ENCODE peak calls at places on chromosomes 3 and 15, in four cellular contexts. One of them, this sample, is unnamed.

GRCh38 chr15:101505610-101506337 is 16.3 kb upstream of the PCSK6 start:
- DNase-seq in GM23248: no peak
- DNase-seq in stimulated activated naive B cell treated with anti-CD40 and anti-IgM and Interleukin-4, amounts not matched to agents 10 μg/mL and 1 μg/mL and 100 μg/mL, for 72 hours: no peak
- DNase-seq in GM18507: no peak
- DNase-seq in this sample: no peak

GRCh38 chr15:79373728-79374127 is 58.4 kb upstream of the MINAR1 start:
- DNase-seq in GM18507: no peak
- DNase-seq in stimulated activated naive B cell treated with anti-CD40 and anti-IgM and Interleukin-4, amounts not matched to agents 10 μg/mL and 1 μg/mL and 100 μg/mL, for 72 hours: no peak
- DNase-seq in GM23248: no peak
- DNase-seq in this sample: no peak

GRCh38 chr3:30505866-30506517 is 100.4 kb upstream of the TGFBR2 start:
- DNase-seq in GM18507: no peak
- DNase-seq in GM23248: peak; percentile 45
- DNase-seq in stimulated activated naive B cell treated with anti-CD40 and anti-IgM and Interleukin-4, amounts not matched to agents 10 μg/mL and 1 μg/mL and 100 μg/mL, for 72 hours: no peak
- DNase-seq in this sample: no peak

GRCh38 chr3:98730338-98730737 is 32.8 kb upstream of the ST3GAL6 start:
- DNase-seq in GM23248: no peak
- DNase-seq in stimulated activated naive B cell treated with anti-CD40 and anti-IgM and Interleukin-4, amounts not matched to agents 10 μg/mL and 1 μg/mL and 100 μg/mL, for 72 hours: peak; percentile 28
- DNase-seq in GM18507: no peak
- DNase-seq in this sample: peak; percentile 55

GRCh38 chr15:83380682-83381081 is 66.5 kb upstream of the SH3GL3 start:
- DNase-seq in GM23248: peak; percentile 71
- DNase-seq in GM18507: peak; percentile 35
- DNase-seq in stimulated activated naive B cell treated with anti-CD40 and anti-IgM and Interleukin-4, amounts not matched to agents 10 μg/mL and 1 μg/mL and 100 μg/mL, for 72 hours: peak; percentile 4
- DNase-seq in this sample: peak; percentile 31

GRCh38 chr15:98899266-98900021 is 108.1 kb downstream of the PGPEP1L start:
- DNase-seq in GM18507: no peak
- DNase-seq in stimulated activated naive B cell treated with anti-CD40 and anti-IgM and Interleukin-4, amounts not matched to agents 10 μg/mL and 1 μg/mL and 100 μg/mL, for 72 hours: no peak
- DNase-seq in GM23248: no peak
- DNase-seq in this sample: no peak

GRCh38 chr3:179289295-179289694 is 33.5 kb upstream of the ZNF639 start:
- DNase-seq in GM23248: no peak
- DNase-seq in GM18507: no peak
- DNase-seq in stimulated activated naive B cell treated with anti-CD40 and anti-IgM and Interleukin-4, amounts not matched to agents 10 μg/mL and 1 μg/mL and 100 μg/mL, for 72 hours: no peak
- DNase-seq in this sample: no peak

GRCh38 chr15:100733088-100733487 is 130.7 kb downstream of the ASB7 start:
- DNase-seq in stimulated activated naive B cell treated with anti-CD40 and anti-IgM and Interleukin-4, amounts not matched to agents 10 μg/mL and 1 μg/mL and 100 μg/mL, for 72 hours: no peak
- DNase-seq in GM18507: no peak
- DNase-seq in GM23248: peak; percentile 94
- DNase-seq in this sample: no peak

GRCh38 chr3:3066910-3067309 is 43.3 kb downstream of the IL5RA start:
- DNase-seq in GM18507: no peak
- DNase-seq in GM23248: no peak
- DNase-seq in stimulated activated naive B cell treated with anti-CD40 and anti-IgM and Interleukin-4, amounts not matched to agents 10 μg/mL and 1 μg/mL and 100 μg/mL, for 72 hours: no peak
- DNase-seq in this sample: no peak

GRCh38 chr15:77898811-77899730 is 178.4 kb downstream of the TBC1D2B start:
- DNase-seq in stimulated activated naive B cell treated with anti-CD40 and anti-IgM and Interleukin-4, amounts not matched to agents 10 μg/mL and 1 μg/mL and 100 μg/mL, for 72 hours: no peak
- DNase-seq in GM23248: no peak
- DNase-seq in GM18507: no peak
- DNase-seq in this sample: no peak

GRCh38 chr15:19973718-19974117 is 567.9 kb downstream of the GOLGA6L6 start:
- DNase-seq in GM23248: no peak
- DNase-seq in stimulated activated naive B cell treated with anti-CD40 and anti-IgM and Interleukin-4, amounts not matched to agents 10 μg/mL and 1 μg/mL and 100 μg/mL, for 72 hours: no peak
- DNase-seq in GM18507: no peak
- DNase-seq in this sample: no peak

GRCh38 chr15:70188286-70188685 is 90.6 kb upstream of the TLE3 start:
- DNase-seq in stimulated activated naive B cell treated with anti-CD40 and anti-IgM and Interleukin-4, amounts not matched to agents 10 μg/mL and 1 μg/mL and 100 μg/mL, for 72 hours: no peak
- DNase-seq in GM23248: no peak
- DNase-seq in GM18507: no peak
- DNase-seq in this sample: no peak

GRCh38 chr3:103813955-103814354 is 1379.1 kb downstream of the ZPLD1 start:
- DNase-seq in GM23248: no peak
- DNase-seq in stimulated activated naive B cell treated with anti-CD40 and anti-IgM and Interleukin-4, amounts not matched to agents 10 μg/mL and 1 μg/mL and 100 μg/mL, for 72 hours: no peak
- DNase-seq in GM18507: no peak
- DNase-seq in this sample: no peak

GRCh38 chr3:116001063-116001765 is 377.9 kb downstream of the GAP43 start:
- DNase-seq in GM18507: no peak
- DNase-seq in GM23248: peak; percentile 57
- DNase-seq in stimulated activated naive B cell treated with anti-CD40 and anti-IgM and Interleukin-4, amounts not matched to agents 10 μg/mL and 1 μg/mL and 100 μg/mL, for 72 hours: no peak
- DNase-seq in this sample: no peak

GRCh38 chr3:125141596-125142417 is 70.7 kb downstream of the SLC12A8 start:
- DNase-seq in GM18507: peak; percentile 68
- DNase-seq in stimulated activated naive B cell treated with anti-CD40 and anti-IgM and Interleukin-4, amounts not matched to agents 10 μg/mL and 1 μg/mL and 100 μg/mL, for 72 hours: peak; percentile 68
- DNase-seq in GM23248: peak; percentile 69
- DNase-seq in this sample: peak; percentile 80

GRCh38 chr3:57998366-57999283 is 9.6 kb upstream of the FLNB start:
- DNase-seq in stimulated activated naive B cell treated with anti-CD40 and anti-IgM and Interleukin-4, amounts not matched to agents 10 μg/mL and 1 μg/mL and 100 μg/mL, for 72 hours: no peak
- DNase-seq in GM18507: no peak
- DNase-seq in GM23248: peak; percentile 47
- DNase-seq in this sample: no peak

This sample was measured in GM12864.